ENCODE peak calls at places on chromosome 16, in six cellular contexts. D, X, F, Y, T and K are unnamed samples.

GRCh38 chr16:16009396-16009795 is 60.0 kb downstream of the ABCC1 start:
- DNase-seq in X (no peak), T (no peak), F (no peak), D (no peak), Y (no peak), K (no peak)

GRCh38 chr16:82070656-82071369 is 35.8 kb downstream of the HSD17B2 start:
- DNase-seq in F (peak), Y (no peak), T (no peak), D (peak), X (peak), K (peak)

GRCh38 chr16:59597269-59597668 is 863.2 kb upstream of the GOT2 start:
- DNase-seq in X (no peak), Y (no peak), T (no peak), F (no peak), D (no peak), K (peak)

GRCh38 chr16:75820672-75821071 is 94.4 kb upstream of the CPHXL start:
- DNase-seq in Y (no peak), T (no peak), F (no peak), D (no peak), X (peak), K (no peak)

GRCh38 chr16:28609631-28610594 is at the start of gene SULT1A1:
- DNase-seq in D (peak), X (no peak), Y (no peak), F (no peak), T (no peak), K (peak)

GRCh38 chr16:81808933-81809480 is 29.9 kb downstream of the PLCG2 start:
- DNase-seq in Y (peak), X (peak), D (no peak), T (no peak), F (no peak), K (no peak)

GRCh38 chr16:64343061-64343819 is 778.6 kb downstream of the CDH11 start:
- DNase-seq in X (no peak), Y (no peak), T (no peak), D (no peak), F (no peak), K (no peak)

GRCh38 chr16:10501016-10501607 is 79.3 kb downstream of the EMP2 start:
- DNase-seq in X (no peak), Y (peak), D (no peak), T (no peak), F (no peak), K (no peak)

GRCh38 chr16:87984868-87985267 is 33.6 kb downstream of the BANP start:
- DNase-seq in T (no peak), F (no peak), D (no peak), Y (no peak), X (no peak), K (no peak)

GRCh38 chr16:85151603-85152413 is 39.5 kb upstream of the CIBAR2 start:
- DNase-seq in T (no peak), F (peak), Y (peak), X (peak), D (peak), K (peak)

GRCh38 chr16:48102083-48103008 is 53.4 kb downstream of the ABCC12 start:
- DNase-seq in D (no peak), F (no peak), T (no peak), X (no peak), Y (peak), K (no peak)

GRCh38 chr16:87043273-87044030 is 273.7 kb downstream of the C16orf95 start:
- DNase-seq in D (peak), F (peak), T (no peak), X (no peak), Y (no peak), K (peak)

GRCh38 chr16:85615014-85615851 is 2.1 kb downstream of the GSE1 start:
- DNase-seq in D (peak), Y (no peak), T (no peak), X (peak), F (no peak), K (no peak)

GRCh38 chr16:80997139-80997798 is 9.4 kb downstream of the CMC2 start:
- DNase-seq in Y (peak), D (peak), T (no peak), X (no peak), F (no peak), K (peak)

GRCh38 chr16:3046506-3047386 is at the start of gene MMP25:
- DNase-seq in F (no peak), D (no peak), Y (no peak), T (no peak), X (no peak), K (no peak)

DNA sequence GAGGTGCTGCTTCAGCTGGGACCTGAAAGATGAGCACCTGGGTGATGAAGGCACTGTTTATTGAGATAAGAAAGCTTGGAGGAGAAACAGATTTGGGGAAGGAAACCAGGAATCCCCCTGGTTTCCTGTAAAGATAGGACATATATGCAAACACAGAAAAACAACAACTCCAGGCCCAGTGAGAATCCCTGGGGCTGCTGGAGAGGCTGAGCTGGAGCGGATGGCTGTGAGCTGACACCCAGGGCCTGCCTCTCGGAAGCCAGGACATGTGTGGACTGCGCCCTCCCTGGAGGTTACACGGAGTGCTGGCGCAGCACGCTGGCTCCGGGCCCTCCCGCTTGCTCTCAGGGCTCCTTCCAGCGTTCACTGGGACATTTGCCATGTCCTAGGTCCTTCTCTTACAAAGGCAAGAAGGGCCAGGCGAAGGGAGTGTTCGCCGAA is 57.5 kb downstream of the CYB5B start:
- DNase-seq in Y (no peak), X (no peak), F (no peak), D (peak), T (no peak), K (peak)
- TF ChIP-seq CTCF in Y (no peak), X (no peak), F (no peak), D (peak), T (no peak), K (peak)

GRCh38 chr16:1630450-1631213 is 18.5 kb downstream of the CRAMP1 start:
- DNase-seq in Y (no peak), D (no peak), T (no peak), F (no peak), X (no peak), K (no peak)
- H3K4me3 ChIP-seq in Y (no peak), D (no peak), T (no peak), F (no peak), X (no peak), K (no peak)

GRCh38 chr16:679808-680624 is at the start of gene STUB1:
- DNase-seq in D (peak), Y (peak), T (no peak), X (peak), F (peak), K (peak)

GRCh38 chr16:680625-680945 is 375 bp downstream of the STUB1 start:
- DNase-seq in F (no peak), T (no peak), Y (no peak), X (no peak), D (no peak), K (no peak)

GRCh38 chr16:678858-679807 is 1.1 kb upstream of the STUB1 start:
- DNase-seq in D (peak), T (no peak), Y (peak), X (peak), F (no peak), K (peak)

GRCh38 chr16:681746-682427 is 1.7 kb downstream of the STUB1 start:
- DNase-seq in D (no peak), F (no peak), Y (no peak), T (no peak), X (peak), K (peak)

DNA sequence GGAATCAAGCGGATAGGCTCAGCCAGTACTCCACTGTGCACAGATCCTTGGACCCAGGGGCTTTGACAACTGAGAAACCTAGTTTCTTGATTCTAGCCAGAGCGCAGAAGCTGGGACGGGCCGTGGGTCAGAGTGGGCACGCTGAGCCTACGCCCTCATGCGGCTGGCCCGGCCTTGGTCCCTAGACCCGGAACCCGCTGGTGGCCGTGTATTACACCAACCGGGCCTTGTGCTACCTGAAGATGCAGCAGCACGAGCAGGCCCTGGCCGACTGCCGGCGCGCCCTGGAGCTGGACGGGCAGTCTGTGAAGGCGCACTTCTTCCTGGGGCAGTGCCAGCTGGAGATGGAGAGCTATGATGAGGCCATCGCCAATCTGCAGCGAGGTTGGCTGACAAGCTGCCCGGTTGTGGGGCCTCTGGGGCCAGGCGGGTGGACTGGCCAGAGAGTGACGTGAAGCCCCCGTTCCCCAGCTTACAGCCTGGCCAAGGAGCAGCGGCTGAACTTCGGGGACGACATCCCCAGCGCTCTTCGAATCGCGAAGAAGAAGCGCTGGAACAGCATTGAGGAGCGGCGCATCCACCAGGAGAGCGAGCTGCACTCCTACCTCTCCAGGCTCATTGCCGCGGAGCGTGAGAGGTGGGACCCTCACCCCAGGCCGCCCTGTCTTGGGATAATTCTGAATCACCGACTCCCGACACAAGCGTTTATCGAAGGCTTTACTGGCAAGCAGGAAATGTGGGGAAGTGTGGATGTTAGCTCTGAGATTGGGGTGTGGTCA is 946 bp downstream of the STUB1 start:
- DNase-seq in X (peak), F (no peak), T (no peak), D (peak), Y (peak), K (peak)
- TF ChIP-seq CTCF in X (peak), F (no peak), T (peak), D (no peak), Y (no peak), K (no peak)

GRCh38 chr16:67993207-67994036 is 5.9 kb downstream of the DPEP2 start:
- DNase-seq in X (peak), T (no peak), Y (peak), F (peak), D (peak), K (peak)
- H3K4me3 ChIP-seq in X (no peak), T (peak), Y (peak), F (peak), D (peak), K (no peak)

GRCh38 chr16:27169511-27170071 is 33.7 kb upstream of the KDM8 start:
- DNase-seq in T (no peak), Y (peak), D (peak), F (peak), X (peak), K (peak)
- TF ChIP-seq CTCF in T (peak), Y (no peak), D (peak), F (peak), X (peak), K (no peak)

DNA sequence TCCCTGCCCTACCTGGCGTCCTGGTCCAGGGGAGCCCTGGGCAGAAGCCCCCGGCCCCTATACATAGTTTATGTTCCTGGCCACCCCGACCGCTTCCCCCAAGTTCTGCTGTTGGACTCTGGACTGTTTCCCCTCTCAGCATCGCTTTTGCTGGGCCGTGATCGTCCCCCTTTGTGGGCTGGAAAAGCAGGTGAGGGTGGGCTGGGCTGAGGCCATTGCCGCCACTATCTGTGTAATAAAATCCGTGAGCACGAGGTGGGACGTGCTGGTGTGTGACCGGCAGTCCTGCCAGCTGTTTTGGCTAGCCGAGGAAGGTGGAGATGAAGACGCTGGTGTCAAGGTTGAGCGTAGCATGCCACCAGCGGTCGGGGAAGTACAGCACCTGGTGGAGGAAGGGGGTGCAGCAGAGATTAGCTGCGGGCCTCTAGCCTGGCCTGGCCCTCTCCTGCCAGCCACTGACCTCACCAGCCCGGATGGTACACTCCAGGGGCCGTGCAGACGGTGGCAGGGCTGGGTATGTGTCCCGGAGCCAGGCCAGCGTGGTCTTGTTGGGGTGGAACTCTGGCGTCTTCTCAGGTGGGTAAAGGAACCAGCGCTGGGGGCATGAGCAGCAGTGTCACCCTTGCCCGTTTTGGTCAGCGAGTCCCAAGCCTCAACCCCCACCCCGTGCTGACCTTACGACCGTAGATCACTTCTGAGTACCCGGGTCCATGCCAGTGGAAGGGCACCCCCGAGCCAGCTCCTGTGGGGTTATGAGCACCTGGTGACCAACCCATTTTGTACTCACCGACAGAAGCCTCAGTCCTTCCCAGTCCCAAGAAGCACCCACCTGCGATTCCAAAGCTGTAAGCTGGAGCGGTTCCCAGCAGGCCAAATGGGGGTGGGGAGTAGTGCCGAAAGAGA is 1.4 kb downstream of the JMJD8 start:
- DNase-seq in D (no peak), T (no peak), Y (no peak), F (no peak), X (no peak), K (no peak)
- H3K4me3 ChIP-seq in D (peak), T (peak), Y (peak), F (peak), X (peak), K (peak)

DNA sequence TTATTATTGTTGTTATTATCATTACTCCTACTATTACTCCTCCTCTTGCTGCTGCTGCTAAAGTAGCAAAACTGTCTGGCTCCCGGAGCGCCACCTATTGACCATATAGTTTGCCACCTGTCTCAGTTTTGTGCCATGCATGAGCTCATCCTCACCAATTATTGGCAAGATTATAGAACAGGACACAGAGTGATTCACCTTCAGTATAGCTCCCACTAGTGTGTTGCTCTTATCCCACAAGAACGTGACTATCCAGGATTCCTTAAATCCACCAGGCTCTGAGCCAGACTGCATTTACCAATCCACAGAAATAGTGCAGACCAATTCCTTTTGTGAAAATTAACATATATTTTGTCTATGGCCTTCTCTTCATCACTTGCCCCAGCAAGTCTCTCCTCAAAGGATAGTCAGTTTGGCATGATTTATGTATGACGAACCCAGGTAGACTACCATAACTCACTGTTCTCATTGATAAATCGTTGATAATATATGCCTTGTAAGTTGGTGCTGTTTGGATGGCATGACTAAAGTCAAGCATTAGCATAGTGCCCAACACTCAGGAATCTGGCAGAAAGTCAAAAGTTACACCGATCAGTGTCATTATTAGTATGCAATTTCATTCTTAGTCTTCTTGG is 405.5 kb upstream of the HSBP1 start:
- DNase-seq in D (peak), X (no peak), F (no peak), Y (no peak), T (no peak), K (no peak)
- TF ChIP-seq CTCF in D (no peak), X (no peak), F (no peak), Y (no peak), T (no peak), K (no peak)

GRCh38 chr16:55464375-55464774 is 14.6 kb upstream of the MMP2 start:
- DNase-seq in T (no peak), F (no peak), X (no peak), D (no peak), Y (no peak), K (no peak)

GRCh38 chr16:55466209-55466608 is 12.8 kb upstream of the MMP2 start:
- DNase-seq in F (no peak), X (no peak), Y (no peak), T (no peak), D (no peak), K (no peak)

GRCh38 chr16:55467898-55468297 is 11.1 kb upstream of the MMP2 start:
- DNase-seq in Y (no peak), X (no peak), T (no peak), D (no peak), F (no peak), K (no peak)

GRCh38 chr16:55462241-55462640 is 16.8 kb upstream of the MMP2 start:
- DNase-seq in X (no peak), T (no peak), Y (no peak), D (no peak), F (no peak), K (no peak)

DNA sequence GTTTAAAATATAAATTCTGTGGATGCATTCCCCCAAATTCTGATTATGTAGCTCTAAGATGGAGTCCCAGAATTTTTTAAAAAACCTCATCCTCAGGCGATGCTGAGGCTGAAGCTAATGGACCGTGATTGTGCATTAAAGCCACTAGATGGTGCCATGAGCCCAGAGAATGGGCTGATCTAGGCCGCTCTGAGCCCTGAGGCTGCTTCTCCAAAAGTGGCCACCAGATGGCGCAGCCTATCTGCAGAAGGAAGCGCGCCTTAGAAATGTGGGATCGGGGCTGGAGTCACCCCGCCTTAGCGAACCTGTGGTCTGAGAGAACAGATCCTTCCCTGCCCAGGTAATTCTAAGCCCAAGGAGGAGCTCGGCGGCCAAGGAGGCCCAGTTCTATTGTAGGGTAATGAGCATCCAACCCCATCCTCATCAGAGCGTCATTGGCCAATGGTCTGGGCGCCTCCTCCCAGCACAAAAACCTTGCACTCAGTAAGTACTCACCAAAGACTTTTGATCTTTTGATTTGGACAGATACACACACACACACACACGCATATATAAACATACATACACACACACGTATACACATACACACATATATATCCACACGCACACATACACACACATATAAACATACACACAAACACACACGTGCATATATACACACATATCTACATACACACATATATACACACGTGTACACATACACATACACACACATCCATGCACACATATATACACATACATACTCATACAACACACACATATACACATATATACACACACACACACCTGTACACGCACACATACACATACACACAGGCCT is 13.7 kb upstream of the MMP2 start:
- DNase-seq in Y (peak), T (peak), F (peak), X (peak), D (peak), K (peak)
- H3K4me3 ChIP-seq in Y (no peak), T (peak), F (peak), X (no peak), D (peak), K (no peak)

GRCh38 chr16:57318240-57318970 is 33.9 kb upstream of the PLLP start:
- DNase-seq in Y (no peak), X (no peak), F (no peak), D (peak), T (no peak), K (peak)
- TF ChIP-seq CTCF in Y (no peak), X (no peak), F (no peak), D (no peak), T (no peak), K (no peak)